ENCODE peak calls at places on chromosomes 4 and X, in ten cellular contexts. S is omental fat pad, A is mammary epithelial cell, O is chondrocyte, J is RWPE2, T is type B pancreatic cell, X is left ventricle myocardium inferior, N is B cell, I is right lobe of liver, G is neural crest cell. R is an unnamed sample.

GRCh38 chr4:7055111-7055989 is 12.2 kb downstream of the TADA2B start:
- DNase-seq in S (no peak), A (no peak), O (no peak), J (no peak), T (no peak), X (no peak), N (no peak), I (no peak), G (no peak), R (no peak)

GRCh38 chrX:40171513-40172168 is 73.9 kb upstream of the BCOR start:
- DNase-seq in S (no peak), A (no peak), O (peak), J (no peak), T (no peak), X (no peak), N (peak), I (no peak), G (no peak), R (no peak)

GRCh38 chr4:143424276-143424675 is 87.6 kb downstream of the GAB1 start:
- DNase-seq in S (no peak), A (no peak), O (no peak), J (no peak), T (no peak), X (no peak), N (no peak), I (no peak), G (no peak), R (no peak)

GRCh38 chr4:124713213-124713592 is 671 bp upstream of the ANKRD50 start:
- DNase-seq in S (peak), A (peak), O (peak), J (peak), T (peak), X (peak), N (no peak), I (peak), G (peak), R (peak)

GRCh38 chr4:102497986-102498385 is 3.2 kb upstream of the NFKB1 start:
- DNase-seq in S (no peak), A (peak), O (no peak), J (no peak), T (no peak), X (no peak), N (no peak), I (no peak), G (no peak), R (no peak)

GRCh38 chr4:124839786-124840390 is 127.4 kb upstream of the ANKRD50 start:
- DNase-seq in S (no peak), A (no peak), O (no peak), J (no peak), T (no peak), X (no peak), N (no peak), I (no peak), G (no peak), R (no peak)

GRCh38 chr4:153790962-153791551 is 2.2 kb upstream of the SFRP2 start:
- DNase-seq in S (no peak), A (no peak), O (no peak), J (no peak), T (peak), X (no peak), N (no peak), I (no peak), G (peak), R (no peak)

GRCh38 chrX:154775611-154776349 is 13.1 kb downstream of the DKC1 start:
- DNase-seq in S (no peak), A (peak), O (no peak), J (no peak), T (no peak), X (peak), N (no peak), I (no peak), G (no peak), R (no peak)

GRCh38 chrX:56729152-56729557 is at the start of gene NBDY:
- DNase-seq in S (peak), A (peak), O (peak), J (no peak), T (no peak), X (peak), N (peak), I (no peak), G (peak), R (no peak)

GRCh38 chr4:122091397-122091796 is 60.7 kb upstream of the BLTP1 start:
- DNase-seq in S (no peak), A (no peak), O (no peak), J (no peak), T (no peak), X (no peak), N (no peak), I (no peak), G (no peak), R (no peak)

GRCh38 chr4:8607603-8608481 is 15.3 kb downstream of the CPZ start:
- DNase-seq in S (no peak), A (no peak), O (peak), J (no peak), T (peak), X (no peak), N (no peak), I (no peak), G (peak), R (no peak)
- TF ChIP-seq CTCF in S (no peak), A (peak), O (peak), J (peak), T (peak), X (peak), N (peak), I (peak), G (peak), R (peak)

DNA sequence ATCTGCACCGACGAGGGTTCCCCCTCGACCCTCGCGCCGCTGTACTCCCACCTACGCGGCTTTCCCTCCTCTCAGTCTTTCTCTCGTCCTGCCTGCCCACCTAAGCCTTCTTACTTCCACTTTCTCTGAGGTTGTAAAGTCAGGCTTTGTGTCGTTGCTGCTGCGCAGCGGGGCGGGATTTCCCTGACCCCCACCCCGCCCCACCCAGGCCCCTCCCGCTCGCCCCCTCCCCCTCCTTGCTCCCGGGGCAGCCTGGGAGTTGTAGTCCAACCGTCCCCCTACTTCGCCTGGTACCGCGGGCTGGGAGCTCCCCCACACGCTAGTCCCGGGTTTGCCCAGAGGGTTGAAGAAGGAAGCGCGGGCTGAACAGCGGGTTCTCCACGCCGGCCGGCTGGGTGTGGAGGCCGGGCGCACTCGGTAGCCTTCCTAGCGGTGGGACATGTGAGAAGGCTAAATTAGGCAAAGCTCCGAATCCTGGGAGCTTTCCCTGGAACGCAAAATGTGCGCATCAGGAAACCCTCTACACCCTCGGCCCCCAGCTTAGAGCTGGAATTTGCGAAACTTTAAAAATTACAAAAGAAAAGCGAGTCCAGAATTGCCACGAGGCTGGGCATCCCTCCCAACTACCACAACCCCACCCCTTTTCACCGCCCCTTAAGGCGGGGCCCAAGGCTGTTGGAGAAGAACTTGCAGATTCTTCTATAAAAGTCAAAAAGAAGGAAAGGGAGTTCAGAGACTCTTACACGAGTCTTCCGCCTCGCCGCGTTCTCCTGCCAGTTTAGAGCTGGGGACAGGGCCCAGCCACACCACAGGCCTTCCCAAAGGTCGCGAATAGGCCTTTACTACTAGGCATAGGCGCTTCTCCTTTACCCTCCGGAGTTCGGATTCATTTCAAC is at the start of gene ATP11C:
- DNase-seq in S (peak), A (peak), O (peak), J (peak), T (peak), X (peak), N (peak), I (peak), G (peak), R (peak)
- TF ChIP-seq CTCF in S (no peak), A (no peak), O (peak), J (peak), T (no peak), X (no peak), N (no peak), I (peak), G (peak), R (no peak)

DNA sequence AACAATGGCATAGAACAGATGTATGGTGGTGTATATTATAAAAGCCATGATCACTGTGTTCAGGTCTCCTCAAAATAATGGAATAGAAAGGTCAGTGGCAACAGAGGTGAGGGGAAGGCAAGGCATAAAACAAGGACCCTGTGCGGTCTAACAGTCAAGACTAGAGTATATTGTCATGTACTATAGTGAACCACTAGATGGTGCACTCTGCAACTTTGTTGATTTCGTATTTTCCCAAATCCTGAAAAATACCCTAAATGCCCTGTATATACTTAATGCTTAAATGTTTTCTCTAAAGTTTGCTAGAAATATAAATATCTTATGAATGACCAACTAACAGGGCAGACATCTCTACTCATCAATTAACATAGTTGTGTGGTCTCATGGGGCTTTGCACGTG is 453.0 kb downstream of the PCDH11X start:
- DNase-seq in S (no peak), A (no peak), O (no peak), J (no peak), T (no peak), X (no peak), N (no peak), I (no peak), G (peak), R (no peak)
- TF ChIP-seq CTCF in S (no peak), A (peak), O (peak), J (peak), T (peak), X (no peak), N (no peak), I (peak), G (peak), R (no peak)

DNA sequence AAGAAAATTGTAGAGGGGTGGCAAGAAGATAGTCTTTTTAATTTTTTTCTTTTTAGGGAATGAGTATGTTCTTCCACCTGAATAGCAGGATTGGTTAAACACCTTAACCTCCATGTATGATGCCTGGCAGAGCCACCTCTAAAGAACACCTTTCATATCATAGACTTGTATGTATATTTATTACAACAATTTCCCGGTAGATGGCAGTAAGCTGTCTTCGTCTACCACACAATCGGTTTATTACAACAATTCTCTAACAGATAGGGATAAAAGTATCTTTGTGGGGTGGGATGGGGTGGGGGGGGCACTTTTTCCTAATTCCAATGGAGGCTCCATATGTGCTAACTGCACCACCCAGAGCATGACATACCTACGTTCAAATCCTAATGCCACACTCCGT is 255.5 kb downstream of the LDB2 start:
- DNase-seq in S (no peak), A (no peak), O (no peak), J (no peak), T (no peak), X (no peak), N (no peak), I (no peak), G (no peak), R (no peak)
- TF ChIP-seq CTCF in S (no peak), A (peak), O (no peak), J (no peak), T (no peak), X (no peak), N (no peak), I (peak), G (no peak), R (no peak)

GRCh38 chrX:112941209-112941788 is 100.7 kb upstream of the AMOT start:
- DNase-seq in S (no peak), A (no peak), O (no peak), J (no peak), T (no peak), X (no peak), N (no peak), I (no peak), G (no peak), R (no peak)
- TF ChIP-seq CTCF in S (no peak), A (no peak), O (peak), J (no peak), T (no peak), X (no peak), N (no peak), I (no peak), G (no peak), R (no peak)

DNA sequence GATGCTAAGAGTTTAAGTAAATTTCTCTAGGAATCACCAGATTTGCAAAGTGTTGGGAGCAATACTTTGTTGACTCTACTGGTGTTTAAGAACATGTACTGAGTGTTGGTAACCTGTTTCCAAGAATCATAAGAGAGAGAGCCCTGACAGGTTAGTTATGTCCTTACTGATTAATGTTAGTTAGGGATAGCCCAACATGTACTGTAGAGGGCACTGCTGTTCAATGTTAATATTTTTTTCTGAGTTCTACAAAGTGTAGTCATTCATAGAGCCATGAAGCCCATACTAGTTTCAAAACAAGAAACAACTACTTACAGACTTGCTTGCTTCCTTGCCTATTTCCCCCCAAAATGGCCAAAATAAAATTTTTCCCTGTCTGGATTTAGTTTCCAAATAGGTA is 11.9 kb downstream of the TMPRSS11D start:
- DNase-seq in S (no peak), A (peak), O (no peak), J (no peak), T (no peak), X (no peak), N (no peak), I (no peak), G (no peak), R (no peak)
- TF ChIP-seq CTCF in S (no peak), A (peak), O (peak), J (peak), T (peak), X (peak), N (no peak), I (peak), G (peak), R (no peak)

GRCh38 chr4:173499568-173500535 is 30.2 kb downstream of the HAND2 start:
- DNase-seq in S (no peak), A (no peak), O (no peak), J (no peak), T (no peak), X (no peak), N (no peak), I (no peak), G (no peak), R (no peak)
- TF ChIP-seq CTCF in S (no peak), A (no peak), O (no peak), J (no peak), T (no peak), X (no peak), N (no peak), I (no peak), G (no peak), R (no peak)

GRCh38 chrX:109927663-109928273 is 75.1 kb upstream of the TMEM164 start:
- DNase-seq in S (no peak), A (no peak), O (no peak), J (no peak), T (no peak), X (peak), N (no peak), I (no peak), G (no peak), R (no peak)
- TF ChIP-seq CTCF in S (no peak), A (no peak), O (no peak), J (no peak), T (no peak), X (no peak), N (no peak), I (no peak), G (no peak), R (no peak)

GRCh38 chr4:114692958-114693357 is 94.4 kb downstream of the UGT8 start:
- DNase-seq in S (no peak), A (no peak), O (no peak), J (no peak), T (no peak), X (no peak), N (no peak), I (no peak), G (no peak), R (no peak)

GRCh38 chr4:114698256-114698655 is 99.6 kb downstream of the UGT8 start:
- DNase-seq in S (no peak), A (no peak), O (no peak), J (no peak), T (no peak), X (no peak), N (no peak), I (no peak), G (no peak), R (no peak)

GRCh38 chr4:114691865-114692264 is 93.3 kb downstream of the UGT8 start:
- DNase-seq in S (no peak), A (no peak), O (no peak), J (no peak), T (no peak), X (no peak), N (no peak), I (no peak), G (no peak), R (no peak)

GRCh38 chr4:114690571-114690970 is 92.0 kb downstream of the UGT8 start:
- DNase-seq in S (no peak), A (no peak), O (no peak), J (no peak), T (no peak), X (no peak), N (no peak), I (no peak), G (no peak), R (no peak)

DNA sequence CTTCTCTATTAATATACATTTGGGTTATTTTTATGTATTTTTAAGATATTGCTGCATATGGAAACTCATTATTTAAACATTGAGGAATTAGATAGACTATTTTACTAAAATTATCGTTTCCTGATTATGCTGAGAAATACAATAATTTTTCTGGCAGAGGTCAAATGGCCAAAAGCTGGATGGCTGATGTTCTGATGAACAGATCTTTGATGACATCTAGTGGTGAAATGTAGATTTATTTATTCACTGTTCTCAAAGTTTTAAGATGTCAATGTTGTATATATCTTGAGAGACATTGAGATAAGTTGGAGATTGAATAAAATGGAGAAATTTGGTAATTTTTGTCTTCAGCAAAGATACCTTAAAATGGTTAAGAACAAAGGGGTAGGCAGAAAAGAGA is 96.2 kb downstream of the UGT8 start:
- DNase-seq in S (no peak), A (peak), O (no peak), J (no peak), T (no peak), X (no peak), N (no peak), I (no peak), G (no peak), R (no peak)
- TF ChIP-seq CTCF in S (no peak), A (peak), O (peak), J (peak), T (peak), X (peak), N (peak), I (peak), G (peak), R (peak)